ENCODE peak calls at places on chromosome 1, in ten cellular contexts. I is psoas muscle; O is glutamatergic neuron; G is B cell; Y is adrenal gland; W is mucosa of gallbladder; F is stimulated activated CD8-positive, alpha-beta memory T cell treated with anti-CD3 and anti-CD28 coated beads, Interleukin-7, amount 100 ng/mL, for 1 hour; C is BJ; S is C1 segment of cervical spinal cord; D is NCI-H345. X is an unnamed sample.

GRCh38 chr1:92479587-92479986 is 7.1 kb downstream of the GFI1 start:
- DNase-seq in Y (no peak), W (no peak), D (no peak), G (no peak), I (no peak), F (no peak), O (no peak), C (no peak), S (no peak), X (no peak)

GRCh38 chr1:36306210-36306901 is at the start of gene SH3D21:
- DNase-seq in Y (peak; percentile 54), S (no peak), O (peak; percentile 53), F (no peak), W (peak; percentile 45), G (peak; percentile 62), I (peak; percentile 73), D (peak; percentile 75), C (no peak), X (peak; percentile 87)

GRCh38 chr1:93322349-93322748 is 23.4 kb upstream of the DR1 start:
- DNase-seq in S (no peak), G (no peak), I (no peak), W (peak; percentile 27), C (no peak), O (no peak), D (no peak), Y (no peak), F (no peak), X (no peak)

GRCh38 chr1:50793521-50793920 is 166.5 kb downstream of the FAF1 start:
- DNase-seq in Y (no peak), O (no peak), G (no peak), C (no peak), I (no peak), W (no peak), F (no peak), S (no peak), D (no peak), X (no peak)

GRCh38 chr1:39158330-39159086 is 46.0 kb upstream of the MACF1 start:
- DNase-seq in D (peak; percentile 11), I (no peak), W (peak; percentile 92), C (no peak), F (no peak), Y (no peak), S (no peak), G (peak; percentile 6), O (peak; percentile 88), X (peak; percentile 83)

GRCh38 chr1:27752372-27752771 is 20.6 kb upstream of the STX12 start:
- DNase-seq in D (no peak), F (no peak), O (no peak), G (no peak), W (no peak), I (no peak), Y (no peak), S (no peak), C (no peak), X (no peak)

GRCh38 chr1:8878448-8879347 is at the start of gene ENO1:
- DNase-seq in G (peak; percentile 98), D (peak; percentile 96), C (peak; percentile 84), F (peak; percentile 100), S (peak; percentile 97), Y (peak; percentile 97), O (peak; percentile 99), I (peak; percentile 99), W (peak; percentile 99), X (peak; percentile 95)

GRCh38 chr1:58409826-58410225 is 136.7 kb downstream of the OMA1 start:
- DNase-seq in C (peak; percentile 96), Y (no peak), I (no peak), W (no peak), S (no peak), O (no peak), D (no peak), F (no peak), G (no peak), X (no peak)

GRCh38 chr1:27504588-27505419 is 14.8 kb upstream of the WASF2 start:
- DNase-seq in D (no peak), C (no peak), G (no peak), Y (peak; percentile 95), S (peak; percentile 72), I (peak; percentile 91), O (peak; percentile 68), W (peak; percentile 69), F (no peak), X (peak; percentile 85)